ENCODE peak calls at places on chromosomes 13 and 19, in eight cellular contexts. K is GM10248, C is BJ, U is ascending aorta, O is prostate gland, Y is osteocyte, P is thoracic aorta, B is fibroblast of pulmonary artery. F is an unnamed sample.

GRCh38 chr13:106182404-106182803 is 353.1 kb downstream of the EFNB2 start:
- DNase-seq in K (no peak), C (peak), U (no peak), O (no peak), Y (no peak), P (no peak), B (peak), F (no peak)

GRCh38 chr13:106143392-106143791 is 392.1 kb downstream of the EFNB2 start:
- DNase-seq in K (no peak), C (no peak), U (no peak), O (no peak), Y (no peak), P (no peak), B (no peak), F (no peak)

GRCh38 chr13:21344662-21345176 is 114.4 kb downstream of the ZDHHC20 start:
- DNase-seq in K (no peak), C (no peak), U (no peak), O (no peak), Y (no peak), P (no peak), B (no peak), F (peak)

GRCh38 chr13:93183302-93183701 is 43.3 kb upstream of the GPC6 start:
- DNase-seq in K (no peak), C (no peak), U (no peak), O (no peak), Y (no peak), P (no peak), B (no peak), F (no peak)

GRCh38 chr13:43785681-43786471 is 896 bp downstream of the ENOX1 start:
- DNase-seq in K (peak), C (no peak), U (no peak), O (peak), Y (peak), P (peak), B (peak), F (peak)

GRCh38 chr13:32309812-32310706 is 5.1 kb downstream of the ZAR1L start:
- DNase-seq in K (peak), C (no peak), U (no peak), O (no peak), Y (no peak), P (no peak), B (peak), F (peak)

GRCh38 chr13:21917046-21918010 is 246.5 kb downstream of the FGF9 start:
- DNase-seq in K (no peak), C (no peak), U (no peak), O (no peak), Y (no peak), P (no peak), B (no peak), F (no peak)

GRCh38 chr13:76953921-76954320 is 5.6 kb downstream of the ACOD1 start:
- DNase-seq in K (no peak), C (no peak), U (no peak), O (no peak), Y (no peak), P (no peak), B (no peak), F (no peak)

GRCh38 chr19:5444431-5444830 is 10.8 kb upstream of the ZNRF4 start:
- DNase-seq in K (no peak), C (no peak), U (no peak), O (no peak), Y (no peak), P (no peak), B (no peak), F (no peak)

GRCh38 chr13:100534911-100535310 is 53.7 kb downstream of the GGACT start:
- DNase-seq in K (no peak), C (no peak), U (no peak), O (no peak), Y (no peak), P (no peak), B (no peak), F (no peak)

GRCh38 chr19:19315444-19315843 is 4.9 kb downstream of the SUGP1 start:
- DNase-seq in K (no peak), C (no peak), U (no peak), O (no peak), Y (no peak), P (no peak), B (no peak), F (no peak)

GRCh38 chr19:49421039-49421877 is 2.0 kb downstream of the PTH2 start:
- DNase-seq in K (no peak), C (no peak), U (no peak), O (peak), Y (peak), P (no peak), B (peak), F (peak)

GRCh38 chr19:3507371-3508120 is 1.4 kb downstream of the FZR1 start:
- DNase-seq in K (no peak), C (no peak), U (no peak), O (peak), Y (no peak), P (no peak), B (no peak), F (no peak)

GRCh38 chr13:41916173-41916954 is 44.5 kb downstream of the VWA8 start:
- DNase-seq in K (peak), C (peak), U (no peak), O (no peak), Y (no peak), P (no peak), B (peak), F (peak)

GRCh38 chr19:37551123-37551993 is 43.2 kb downstream of the ZNF571 start:
- DNase-seq in K (peak), C (peak), U (no peak), O (no peak), Y (no peak), P (no peak), B (peak), F (peak)

GRCh38 chr19:44207126-44207803 is 5.1 kb upstream of the ZNF227 start:
- DNase-seq in K (peak), C (peak), U (peak), O (peak), Y (peak), P (peak), B (peak), F (peak)

GRCh38 chr13:35699181-35699580 is 222.7 kb upstream of the MAB21L1 start:
- DNase-seq in K (no peak), C (no peak), U (no peak), O (no peak), Y (no peak), P (no peak), B (no peak), F (no peak)

GRCh38 chr19:2282062-2282861 is at the start of gene PEAK3:
- DNase-seq in K (peak), C (no peak), U (no peak), O (peak), Y (peak), P (no peak), B (peak), F (peak)

GRCh38 chr19:51687791-51688664 is 5.1 kb upstream of the SPACA6 start:
- DNase-seq in K (peak), C (no peak), U (no peak), O (no peak), Y (peak), P (peak), B (peak), F (no peak)

GRCh38 chr13:79525458-79525857 is 44.5 kb downstream of the NDFIP2 start:
- DNase-seq in K (no peak), C (no peak), U (no peak), O (no peak), Y (no peak), P (no peak), B (peak), F (no peak)

GRCh38 chr19:5987077-5987818 is 9.3 kb upstream of the RANBP3 start:
- DNase-seq in K (peak), C (no peak), U (peak), O (peak), Y (no peak), P (no peak), B (peak), F (peak)

GRCh38 chr19:19224852-19225494 is 13.2 kb downstream of the NCAN start:
- DNase-seq in K (peak), C (no peak), U (no peak), O (peak), Y (no peak), P (no peak), B (peak), F (peak)

GRCh38 chr19:41367848-41368301 is 3.9 kb upstream of the B9D2 start:
- DNase-seq in K (no peak), C (peak), U (no peak), O (no peak), Y (no peak), P (no peak), B (peak), F (no peak)

GRCh38 chr13:113819731-113820715 is 43.9 kb downstream of the GAS6 start:
- DNase-seq in K (no peak), C (no peak), U (no peak), O (no peak), Y (no peak), P (no peak), B (no peak), F (no peak)

GRCh38 chr19:2166741-2167738 is 3.3 kb downstream of the DOT1L start:
- DNase-seq in K (no peak), C (no peak), U (peak), O (peak), Y (no peak), P (peak), B (peak), F (no peak)

GRCh38 chr19:2561895-2562294 is 86.0 kb downstream of the GADD45B start:
- DNase-seq in K (peak), C (no peak), U (no peak), O (no peak), Y (no peak), P (no peak), B (no peak), F (peak)

GRCh38 chr19:29873024-29873800 is 61.4 kb downstream of the CCNE1 start:
- DNase-seq in K (peak), C (no peak), U (no peak), O (no peak), Y (peak), P (no peak), B (peak), F (peak)

GRCh38 chr19:31350693-31351211 is 1.5 kb upstream of the TSHZ3 start:
- DNase-seq in K (no peak), C (no peak), U (no peak), O (peak), Y (peak), P (no peak), B (peak), F (no peak)

GRCh38 chr13:75896271-75896670 is 260.1 kb downstream of the LMO7 start:
- DNase-seq in K (no peak), C (no peak), U (no peak), O (no peak), Y (no peak), P (no peak), B (no peak), F (no peak)

GRCh38 chr19:31290926-31291590 is 58.2 kb downstream of the TSHZ3 start:
- DNase-seq in K (no peak), C (no peak), U (no peak), O (no peak), Y (no peak), P (no peak), B (no peak), F (no peak)

GRCh38 chr13:101915333-101915732 is 462.9 kb downstream of the ITGBL1 start:
- DNase-seq in K (no peak), C (no peak), U (no peak), O (no peak), Y (no peak), P (no peak), B (no peak), F (no peak)

GRCh38 chr19:18321729-18322091 is 1.2 kb downstream of the LSM4 start:
- DNase-seq in K (no peak), C (no peak), U (no peak), O (no peak), Y (no peak), P (no peak), B (peak), F (no peak)

GRCh38 chr13:40215747-40216146 is 450.7 kb downstream of the FOXO1 start:
- DNase-seq in K (no peak), C (no peak), U (no peak), O (no peak), Y (no peak), P (no peak), B (no peak), F (no peak)

GRCh38 chr13:45142440-45143345 is 22.4 kb downstream of the GTF2F2 start:
- DNase-seq in K (no peak), C (no peak), U (no peak), O (no peak), Y (no peak), P (no peak), B (peak), F (no peak)

GRCh38 chr19:42942187-42942789 is 5.3 kb upstream of the PSG7 start:
- DNase-seq in K (no peak), C (no peak), U (no peak), O (no peak), Y (no peak), P (no peak), B (peak), F (no peak)

GRCh38 chr19:4971424-4971793 is 2.5 kb downstream of the KDM4B start:
- DNase-seq in K (peak), C (no peak), U (no peak), O (no peak), Y (no peak), P (no peak), B (no peak), F (peak)

GRCh38 chr19:10617409-10618121 is 7.8 kb upstream of the SLC44A2 start:
- DNase-seq in K (no peak), C (peak), U (no peak), O (peak), Y (no peak), P (no peak), B (peak), F (no peak)

GRCh38 chr19:19528721-19529490 is at the start of gene YJEFN3:
- DNase-seq in K (no peak), C (no peak), U (no peak), O (no peak), Y (no peak), P (no peak), B (no peak), F (no peak)

GRCh38 chr19:56840452-56841193 is at the start of the genes PEG3 and ZIM2:
- DNase-seq in K (no peak), C (no peak), U (peak), O (no peak), Y (no peak), P (peak), B (peak), F (no peak)

GRCh38 chr19:39864118-39864517 is 17.9 kb upstream of the FBL start:
- DNase-seq in K (no peak), C (no peak), U (no peak), O (no peak), Y (no peak), P (no peak), B (no peak), F (no peak)
- TF ChIP-seq CTCF in K (no peak), C (no peak), U (no peak), O (no peak), Y (no peak), P (no peak), B (no peak), F (no peak)

DNA sequence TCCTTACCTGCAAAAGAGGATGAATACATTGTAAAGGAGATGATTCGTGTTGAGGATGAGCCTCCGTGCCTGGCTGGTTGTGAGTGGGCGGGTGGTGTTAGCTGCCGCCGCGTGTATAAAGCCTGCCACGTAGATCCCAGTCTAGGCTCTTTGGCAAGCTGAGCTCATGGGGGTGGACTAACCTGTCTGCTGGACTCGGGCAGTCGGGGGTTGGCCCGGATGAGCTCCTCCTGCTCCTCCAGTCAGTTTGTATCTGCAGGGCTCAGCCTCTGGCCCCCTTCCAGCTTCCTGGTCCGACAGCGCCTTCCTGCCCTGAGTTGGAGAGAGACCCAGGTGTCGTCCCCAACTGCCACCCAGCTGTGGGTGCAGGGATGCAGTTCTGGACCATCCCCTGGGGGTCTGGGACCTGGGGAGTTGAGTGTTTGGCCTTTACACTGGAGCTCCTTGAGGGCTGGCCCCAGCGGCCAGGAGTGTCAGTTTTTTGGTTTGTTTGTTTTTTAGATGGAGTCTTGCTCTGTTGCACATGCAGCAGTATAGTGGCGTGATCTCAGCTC is 20.9 kb downstream of the TECR start:
- DNase-seq in K (no peak), C (no peak), U (no peak), O (peak), Y (no peak), P (no peak), B (no peak), F (peak)
- TF ChIP-seq CTCF in K (no peak), C (no peak), U (no peak), O (no peak), Y (no peak), P (no peak), B (no peak), F (no peak)

GRCh38 chr19:50658438-50659317 is 9.4 kb downstream of the C19orf81 start:
- DNase-seq in K (peak), C (no peak), U (no peak), O (peak), Y (no peak), P (no peak), B (peak), F (peak)

GRCh38 chr19:50654882-50655281 is 5.6 kb downstream of the C19orf81 start:
- DNase-seq in K (no peak), C (no peak), U (no peak), O (no peak), Y (no peak), P (no peak), B (no peak), F (no peak)

GRCh38 chr19:50657672-50658437 is 8.6 kb downstream of the C19orf81 start:
- DNase-seq in K (peak), C (peak), U (peak), O (peak), Y (no peak), P (peak), B (peak), F (peak)

GRCh38 chr19:50659318-50660082 is 10.3 kb downstream of the C19orf81 start:
- DNase-seq in K (no peak), C (no peak), U (no peak), O (no peak), Y (no peak), P (no peak), B (no peak), F (no peak)

GRCh38 chr19:50657222-50657669 is 8.0 kb downstream of the C19orf81 start:
- DNase-seq in K (no peak), C (no peak), U (no peak), O (no peak), Y (no peak), P (no peak), B (no peak), F (no peak)
- TF ChIP-seq CTCF in K (no peak), C (no peak), U (no peak), O (no peak), Y (no peak), P (no peak), B (no peak), F (no peak)

DNA sequence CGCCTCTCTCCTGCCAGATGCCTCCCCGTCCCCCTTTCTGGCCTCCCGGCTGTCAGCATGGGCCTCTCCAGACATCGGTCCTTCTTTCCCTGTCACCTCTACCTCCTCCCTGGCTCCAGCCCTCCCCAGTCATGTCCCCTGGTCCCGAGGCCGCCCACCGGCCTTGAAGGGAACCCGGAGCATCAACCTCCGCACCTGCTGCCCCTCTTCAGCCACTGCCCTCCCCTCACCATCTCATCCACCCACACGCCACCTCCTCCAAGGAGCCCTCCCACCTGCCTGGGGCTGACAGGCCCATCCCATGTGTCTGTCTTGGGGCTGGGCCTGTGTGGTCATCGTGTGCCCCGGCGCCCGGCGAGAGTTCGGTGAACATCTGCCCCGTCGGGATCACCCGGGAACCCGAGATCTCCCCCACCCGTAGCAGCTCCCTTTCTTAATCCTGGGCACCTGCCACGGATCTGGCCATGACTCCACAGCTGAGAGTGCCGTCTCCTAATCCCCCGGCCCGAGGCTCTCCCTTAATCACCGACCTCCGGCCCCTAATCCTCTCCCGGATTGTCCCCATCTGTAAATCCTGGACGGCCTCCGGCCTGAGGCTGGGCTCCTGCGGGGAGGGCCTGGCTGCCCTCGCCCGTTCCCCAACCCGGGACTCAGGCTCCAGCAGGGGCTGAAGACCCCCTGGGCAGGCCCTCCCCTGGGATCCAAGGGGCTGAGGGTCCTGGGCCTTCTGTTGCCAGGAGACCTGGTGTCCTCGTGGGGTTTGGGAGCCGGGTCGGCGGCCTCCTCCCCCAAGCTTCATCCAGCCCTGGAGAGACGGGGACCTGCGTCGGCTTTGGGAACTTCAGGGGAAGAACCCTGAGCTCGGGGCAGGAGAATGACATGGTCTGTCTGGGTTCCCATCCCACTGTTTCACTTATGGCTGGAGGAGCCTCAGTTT is 5.9 kb downstream of the HCN2 start:
- DNase-seq in K (no peak), C (no peak), U (no peak), O (no peak), Y (no peak), P (no peak), B (no peak), F (no peak)
- TF ChIP-seq CTCF in K (no peak), C (no peak), U (no peak), O (no peak), Y (no peak), P (no peak), B (no peak), F (no peak)

GRCh38 chr13:28409648-28410047 is 85.3 kb downstream of the FLT1 start:
- DNase-seq in K (no peak), C (no peak), U (no peak), O (no peak), Y (no peak), P (no peak), B (no peak), F (no peak)
- TF ChIP-seq CTCF in K (no peak), C (no peak), U (no peak), O (no peak), Y (no peak), P (no peak), B (no peak), F (no peak)

DNA sequence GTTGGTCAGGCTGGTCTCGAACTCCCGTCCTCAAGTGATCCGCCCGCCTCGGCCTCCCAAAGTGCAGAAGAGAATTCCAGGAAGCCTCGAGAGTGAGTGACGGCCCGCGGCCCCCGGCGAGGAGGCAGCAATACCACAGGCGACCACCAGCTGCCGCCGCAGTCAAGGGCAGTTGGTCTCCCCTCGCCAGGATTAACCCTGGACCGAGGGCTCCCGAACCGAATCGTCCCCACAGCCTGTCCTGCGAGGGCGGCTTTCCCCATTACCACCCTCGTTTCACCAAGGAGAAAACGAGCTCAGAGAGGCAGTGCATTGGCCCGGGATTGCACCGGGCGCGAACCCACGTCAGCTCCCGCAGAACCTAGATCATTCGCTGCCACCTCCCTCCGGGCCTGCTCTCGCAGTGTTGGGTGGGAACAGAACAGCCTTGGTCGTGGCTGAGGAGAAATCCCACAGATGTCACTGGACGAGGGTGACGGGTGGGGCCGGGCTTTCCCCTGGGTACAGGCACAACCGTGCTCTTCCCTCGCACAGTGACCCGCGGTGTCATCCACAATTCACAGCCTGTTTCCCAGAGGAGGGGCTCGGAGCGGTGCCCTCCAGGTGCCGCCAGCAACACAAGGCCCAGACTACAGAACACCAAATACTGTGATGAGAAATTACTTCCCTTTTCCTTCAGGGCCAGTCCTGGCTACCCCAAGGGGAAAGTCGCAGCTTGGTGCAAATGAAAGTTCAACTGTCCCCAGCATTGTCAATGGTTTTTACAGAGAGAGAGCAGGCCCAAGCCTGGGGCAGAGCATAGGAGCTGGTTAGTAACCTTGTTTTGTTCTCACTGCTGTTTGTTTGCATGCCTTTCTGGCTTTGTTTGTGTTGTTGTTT is 24.8 kb downstream of the C2CD4C start:
- DNase-seq in K (no peak), C (no peak), U (no peak), O (no peak), Y (no peak), P (no peak), B (peak), F (no peak)
- TF ChIP-seq CTCF in K (peak), C (peak), U (peak), O (no peak), Y (peak), P (peak), B (peak), F (peak)

F was measured in GM13976.